ENCODE peak calls at places on chromosome 2, in six cellular contexts. One of them, this sample, is unnamed.

GRCh38 chr2:86223098-86223681 is 23.9 kb downstream of the MRPL35 start:
- DNase-seq in H9: no peak
- DNase-seq in foreskin fibroblast: peak
- DNase-seq in astrocyte of the spinal cord: peak
- DNase-seq in AG04450: no peak
- DNase-seq in ovary: peak
- DNase-seq in this sample: no peak

GRCh38 chr2:203650860-203651613 is 55.4 kb upstream of the CD28 start:
- DNase-seq in H9: no peak
- DNase-seq in foreskin fibroblast: peak
- DNase-seq in astrocyte of the spinal cord: peak
- DNase-seq in AG04450: no peak
- DNase-seq in ovary: no peak
- DNase-seq in this sample: peak

GRCh38 chr2:39660612-39661196 is 5.0 kb upstream of the TMEM178A start:
- DNase-seq in H9: no peak
- DNase-seq in foreskin fibroblast: no peak
- DNase-seq in astrocyte of the spinal cord: no peak
- DNase-seq in AG04450: no peak
- DNase-seq in ovary: no peak
- DNase-seq in this sample: no peak

GRCh38 chr2:116776556-116776955 is 1037.9 kb upstream of the DDX18 start:
- DNase-seq in H9: no peak
- DNase-seq in foreskin fibroblast: no peak
- DNase-seq in astrocyte of the spinal cord: no peak
- DNase-seq in AG04450: no peak
- DNase-seq in ovary: no peak
- DNase-seq in this sample: no peak

GRCh38 chr2:61535449-61535848 is 2.7 kb downstream of the XPO1 start:
- DNase-seq in H9: no peak
- DNase-seq in foreskin fibroblast: no peak
- DNase-seq in astrocyte of the spinal cord: peak
- DNase-seq in AG04450: no peak
- DNase-seq in ovary: no peak
- DNase-seq in this sample: no peak

GRCh38 chr2:223598994-223599645 is 3.0 kb downstream of the SCG2 start:
- DNase-seq in H9: no peak
- DNase-seq in foreskin fibroblast: peak
- DNase-seq in astrocyte of the spinal cord: peak
- DNase-seq in AG04450: peak
- DNase-seq in ovary: no peak
- DNase-seq in this sample: no peak

GRCh38 chr2:119116411-119117295 is 41.9 kb downstream of the C1QL2 start:
- DNase-seq in H9: no peak
- DNase-seq in foreskin fibroblast: no peak
- DNase-seq in astrocyte of the spinal cord: no peak
- DNase-seq in AG04450: no peak
- DNase-seq in ovary: no peak
- DNase-seq in this sample: no peak

GRCh38 chr2:174971868-174972781 is 33.1 kb downstream of the CHN1 start:
- DNase-seq in H9: no peak
- DNase-seq in foreskin fibroblast: peak
- DNase-seq in astrocyte of the spinal cord: peak
- DNase-seq in AG04450: peak
- DNase-seq in ovary: no peak
- DNase-seq in this sample: no peak

GRCh38 chr2:10343191-10343590 is 40.5 kb downstream of the HPCAL1 start:
- DNase-seq in H9: no peak
- DNase-seq in foreskin fibroblast: no peak
- DNase-seq in astrocyte of the spinal cord: no peak
- DNase-seq in AG04450: no peak
- DNase-seq in ovary: no peak
- DNase-seq in this sample: no peak

GRCh38 chr2:121008978-121009377 is 273.3 kb downstream of the GLI2 start:
- DNase-seq in H9: peak
- DNase-seq in foreskin fibroblast: no peak
- DNase-seq in astrocyte of the spinal cord: no peak
- DNase-seq in AG04450: no peak
- DNase-seq in ovary: no peak
- DNase-seq in this sample: no peak

GRCh38 chr2:229927817-229928321 is 5.6 kb downstream of the FBXO36 start:
- DNase-seq in H9: no peak
- DNase-seq in foreskin fibroblast: peak
- DNase-seq in astrocyte of the spinal cord: peak
- DNase-seq in AG04450: no peak
- DNase-seq in ovary: no peak
- DNase-seq in this sample: no peak

GRCh38 chr2:177711472-177712276 is 319.1 kb downstream of the AGPS start:
- DNase-seq in H9: no peak
- DNase-seq in foreskin fibroblast: no peak
- DNase-seq in astrocyte of the spinal cord: no peak
- DNase-seq in AG04450: no peak
- DNase-seq in ovary: no peak
- DNase-seq in this sample: no peak

GRCh38 chr2:121898483-121898882 is 143.0 kb downstream of the TSN start:
- DNase-seq in H9: no peak
- DNase-seq in foreskin fibroblast: peak
- DNase-seq in astrocyte of the spinal cord: peak
- DNase-seq in AG04450: peak
- DNase-seq in ovary: no peak
- DNase-seq in this sample: no peak

GRCh38 chr2:219254590-219255219 is 987 bp upstream of the TUBA4A start:
- DNase-seq in H9: no peak
- DNase-seq in foreskin fibroblast: peak
- DNase-seq in astrocyte of the spinal cord: no peak
- DNase-seq in AG04450: no peak
- DNase-seq in ovary: no peak
- DNase-seq in this sample: peak

GRCh38 chr2:156864230-156864629 is 393.3 kb upstream of the GALNT5 start:
- DNase-seq in H9: no peak
- DNase-seq in foreskin fibroblast: no peak
- DNase-seq in astrocyte of the spinal cord: no peak
- DNase-seq in AG04450: no peak
- DNase-seq in ovary: no peak
- DNase-seq in this sample: no peak

GRCh38 chr2:16652296-16653082 is 13.1 kb downstream of the CYRIA start:
- DNase-seq in H9: no peak
- DNase-seq in foreskin fibroblast: no peak
- DNase-seq in astrocyte of the spinal cord: peak
- DNase-seq in AG04450: no peak
- DNase-seq in ovary: peak
- DNase-seq in this sample: no peak

GRCh38 chr2:102061962-102062795 is 70.4 kb downstream of the IL1R2 start:
- DNase-seq in H9: no peak
- DNase-seq in foreskin fibroblast: peak
- DNase-seq in astrocyte of the spinal cord: peak
- DNase-seq in AG04450: no peak
- DNase-seq in ovary: no peak
- DNase-seq in this sample: no peak

GRCh38 chr2:24924732-24925131 is 4.7 kb upstream of the ADCY3 start:
- DNase-seq in H9: no peak
- DNase-seq in foreskin fibroblast: no peak
- DNase-seq in astrocyte of the spinal cord: no peak
- DNase-seq in AG04450: no peak
- DNase-seq in ovary: no peak
- DNase-seq in this sample: no peak

GRCh38 chr2:121377676-121378075 is 92.7 kb upstream of the TFCP2L1 start:
- DNase-seq in H9: no peak
- DNase-seq in foreskin fibroblast: peak
- DNase-seq in astrocyte of the spinal cord: peak
- DNase-seq in AG04450: no peak
- DNase-seq in ovary: no peak
- DNase-seq in this sample: no peak

GRCh38 chr2:30272761-30273573 is 41.6 kb downstream of the LBH start:
- DNase-seq in H9: no peak
- DNase-seq in foreskin fibroblast: peak
- DNase-seq in astrocyte of the spinal cord: peak
- DNase-seq in AG04450: peak
- DNase-seq in ovary: no peak
- DNase-seq in this sample: no peak

GRCh38 chr2:60549250-60550150 is 4.0 kb downstream of the BCL11A start:
- DNase-seq in H9: no peak
- DNase-seq in foreskin fibroblast: peak
- DNase-seq in astrocyte of the spinal cord: peak
- DNase-seq in AG04450: no peak
- DNase-seq in ovary: no peak
- DNase-seq in this sample: no peak

GRCh38 chr2:60105868-60106267 is 447.6 kb downstream of the BCL11A start:
- DNase-seq in H9: no peak
- DNase-seq in foreskin fibroblast: no peak
- DNase-seq in astrocyte of the spinal cord: no peak
- DNase-seq in AG04450: no peak
- DNase-seq in ovary: no peak
- DNase-seq in this sample: no peak

GRCh38 chr2:10931710-10932255 is 20.0 kb downstream of the KCNF1 start:
- DNase-seq in H9: no peak
- DNase-seq in foreskin fibroblast: peak
- DNase-seq in astrocyte of the spinal cord: peak
- DNase-seq in AG04450: peak
- DNase-seq in ovary: no peak
- DNase-seq in this sample: no peak

GRCh38 chr2:143808166-143808565 is 678.9 kb downstream of the ARHGAP15 start:
- DNase-seq in H9: no peak
- DNase-seq in foreskin fibroblast: peak
- DNase-seq in astrocyte of the spinal cord: no peak
- DNase-seq in AG04450: no peak
- DNase-seq in ovary: no peak
- DNase-seq in this sample: no peak

GRCh38 chr2:69538249-69538648 is 101.0 kb upstream of the NFU1 start:
- DNase-seq in H9: no peak
- DNase-seq in foreskin fibroblast: no peak
- DNase-seq in astrocyte of the spinal cord: no peak
- DNase-seq in AG04450: no peak
- DNase-seq in ovary: no peak
- DNase-seq in this sample: no peak

GRCh38 chr2:8571792-8572499 is 109.9 kb upstream of the ID2 start:
- DNase-seq in H9: peak
- DNase-seq in foreskin fibroblast: no peak
- DNase-seq in astrocyte of the spinal cord: no peak
- DNase-seq in AG04450: no peak
- DNase-seq in ovary: no peak
- DNase-seq in this sample: no peak

GRCh38 chr2:65299246-65299645 is 71.6 kb downstream of the ACTR2 start:
- DNase-seq in H9: no peak
- DNase-seq in foreskin fibroblast: peak
- DNase-seq in astrocyte of the spinal cord: no peak
- DNase-seq in AG04450: no peak
- DNase-seq in ovary: no peak
- DNase-seq in this sample: peak

GRCh38 chr2:56088411-56088810 is 95.4 kb upstream of the CCDC85A start:
- DNase-seq in H9: no peak
- DNase-seq in foreskin fibroblast: peak
- DNase-seq in astrocyte of the spinal cord: no peak
- DNase-seq in AG04450: no peak
- DNase-seq in ovary: no peak
- DNase-seq in this sample: no peak

GRCh38 chr2:199690225-199690624 is 160.8 kb downstream of the FTCDNL1 start:
- DNase-seq in H9: no peak
- DNase-seq in foreskin fibroblast: no peak
- DNase-seq in astrocyte of the spinal cord: no peak
- DNase-seq in AG04450: no peak
- DNase-seq in ovary: no peak
- DNase-seq in this sample: no peak

GRCh38 chr2:67844024-67844540 is 218.7 kb downstream of the C1D start:
- DNase-seq in H9: no peak
- DNase-seq in foreskin fibroblast: no peak
- DNase-seq in astrocyte of the spinal cord: no peak
- DNase-seq in AG04450: no peak
- DNase-seq in ovary: no peak
- DNase-seq in this sample: no peak

GRCh38 chr2:67846341-67847070 is 216.3 kb downstream of the C1D start:
- DNase-seq in H9: peak
- DNase-seq in foreskin fibroblast: peak
- DNase-seq in astrocyte of the spinal cord: peak
- DNase-seq in AG04450: peak
- DNase-seq in ovary: peak
- DNase-seq in this sample: peak

GRCh38 chr2:67848551-67848950 is 214.3 kb downstream of the C1D start:
- DNase-seq in H9: no peak
- DNase-seq in foreskin fibroblast: no peak
- DNase-seq in astrocyte of the spinal cord: no peak
- DNase-seq in AG04450: no peak
- DNase-seq in ovary: no peak
- DNase-seq in this sample: no peak

GRCh38 chr2:67842375-67842959 is 220.3 kb downstream of the C1D start:
- DNase-seq in H9: no peak
- DNase-seq in foreskin fibroblast: no peak
- DNase-seq in astrocyte of the spinal cord: no peak
- DNase-seq in AG04450: no peak
- DNase-seq in ovary: no peak
- DNase-seq in this sample: no peak

GRCh38 chr2:67845557-67846114 is 217.2 kb downstream of the C1D start:
- DNase-seq in H9: no peak
- DNase-seq in foreskin fibroblast: no peak
- DNase-seq in astrocyte of the spinal cord: peak
- DNase-seq in AG04450: no peak
- DNase-seq in ovary: no peak
- DNase-seq in this sample: no peak
- TF ChIP-seq CTCF in H9: no peak
- TF ChIP-seq CTCF in foreskin fibroblast: no peak
- TF ChIP-seq CTCF in astrocyte of the spinal cord: no peak
- TF ChIP-seq CTCF in AG04450: no peak
- TF ChIP-seq CTCF in ovary: no peak
- TF ChIP-seq CTCF in this sample: no peak

DNA sequence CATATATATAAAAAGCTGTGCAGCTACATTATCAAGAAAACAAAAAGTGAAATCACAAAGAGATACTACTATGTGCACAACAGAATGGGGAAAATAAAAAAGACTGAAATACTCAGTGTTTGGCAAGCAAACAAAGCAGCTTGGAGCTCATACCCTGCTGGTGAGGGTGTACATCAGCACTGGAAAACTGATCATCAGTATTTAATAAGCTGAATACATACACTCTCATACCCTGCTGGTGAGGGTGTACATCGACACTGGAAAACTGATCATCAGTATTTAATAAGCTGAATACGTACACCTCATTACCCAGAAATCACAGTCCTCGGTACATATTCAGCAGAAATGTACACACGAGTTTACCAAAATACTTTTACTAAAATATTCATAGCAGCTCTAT is 220.8 kb downstream of the SPP2 start:
- DNase-seq in H9: no peak
- DNase-seq in foreskin fibroblast: no peak
- DNase-seq in astrocyte of the spinal cord: no peak
- DNase-seq in AG04450: no peak
- DNase-seq in ovary: no peak
- DNase-seq in this sample: no peak
- TF ChIP-seq CTCF in H9: no peak
- TF ChIP-seq CTCF in foreskin fibroblast: no peak
- TF ChIP-seq CTCF in astrocyte of the spinal cord: peak
- TF ChIP-seq CTCF in AG04450: peak
- TF ChIP-seq CTCF in ovary: no peak
- TF ChIP-seq CTCF in this sample: no peak

GRCh38 chr2:237471457-237472186 is 15.4 kb upstream of the MLPH start:
- DNase-seq in H9: peak
- DNase-seq in foreskin fibroblast: peak
- DNase-seq in astrocyte of the spinal cord: peak
- DNase-seq in AG04450: no peak
- DNase-seq in ovary: no peak
- DNase-seq in this sample: peak
- TF ChIP-seq CTCF in H9: peak
- TF ChIP-seq CTCF in foreskin fibroblast: no peak
- TF ChIP-seq CTCF in astrocyte of the spinal cord: peak
- TF ChIP-seq CTCF in AG04450: peak
- TF ChIP-seq CTCF in ovary: peak
- TF ChIP-seq CTCF in this sample: peak

GRCh38 chr2:173720310-173720709 is 244.9 kb downstream of the SP3 start:
- DNase-seq in H9: no peak
- DNase-seq in foreskin fibroblast: peak
- DNase-seq in astrocyte of the spinal cord: peak
- DNase-seq in AG04450: peak
- DNase-seq in ovary: no peak
- DNase-seq in this sample: no peak
- TF ChIP-seq CTCF in H9: no peak
- TF ChIP-seq CTCF in foreskin fibroblast: no peak
- TF ChIP-seq CTCF in astrocyte of the spinal cord: peak
- TF ChIP-seq CTCF in AG04450: peak
- TF ChIP-seq CTCF in ovary: no peak
- TF ChIP-seq CTCF in this sample: no peak

This sample was measured in GM13977.